ENCODE peak calls at places on chromosomes 11 and 22, in eight cellular contexts. T is HCT116, S is A549, P is endothelial cell of umbilical vein, M is HepG2, C is H1, Y is K562, X is GM12878. Q is an unnamed sample.

GRCh38 chr11:67506426-67507032 is 1.4 kb upstream of the PITPNM1 start:
- DNase-seq in T (no peak), S (no peak), P (no peak), M (no peak), C (no peak), Y (no peak), X (no peak), Q (peak)

GRCh38 chr11:130872961-130873360 is 43.3 kb downstream of the SNX19 start:
- DNase-seq in T (no peak), S (no peak), P (no peak), M (no peak), C (no peak), Y (no peak), X (no peak), Q (no peak)

GRCh38 chr22:48884786-48885185 is 942.9 kb downstream of the BRD1 start:
- DNase-seq in T (no peak), S (no peak), P (no peak), M (no peak), C (no peak), Y (no peak), X (no peak), Q (no peak)

GRCh38 chr11:11989774-11990744 is 18.4 kb downstream of the DKK3 start:
- DNase-seq in T (no peak), S (no peak), P (no peak), M (no peak), C (no peak), Y (no peak), X (no peak), Q (no peak)

GRCh38 chr11:70201876-70202861 is 927 bp upstream of the FADD start:
- DNase-seq in T (no peak), S (no peak), P (no peak), M (no peak), C (no peak), Y (no peak), X (no peak), Q (peak)

GRCh38 chr11:61543606-61544306 is 35.2 kb downstream of the LRRC10B start:
- DNase-seq in T (no peak), S (peak), P (no peak), M (peak), C (no peak), Y (no peak), X (no peak), Q (no peak)

GRCh38 chr22:25689631-25690030 is 52.4 kb upstream of the MYO18B start:
- DNase-seq in T (no peak), S (no peak), P (no peak), M (no peak), C (no peak), Y (no peak), X (no peak), Q (no peak)

GRCh38 chr11:2770556-2771301 is 70.9 kb upstream of the KCNQ1OT1 start:
- DNase-seq in T (no peak), S (no peak), P (no peak), M (no peak), C (peak), Y (no peak), X (no peak), Q (no peak)

GRCh38 chr22:45251828-45252227 is 11.1 kb upstream of the KIAA0930 start:
- DNase-seq in T (no peak), S (no peak), P (no peak), M (no peak), C (no peak), Y (no peak), X (no peak), Q (no peak)

DNA sequence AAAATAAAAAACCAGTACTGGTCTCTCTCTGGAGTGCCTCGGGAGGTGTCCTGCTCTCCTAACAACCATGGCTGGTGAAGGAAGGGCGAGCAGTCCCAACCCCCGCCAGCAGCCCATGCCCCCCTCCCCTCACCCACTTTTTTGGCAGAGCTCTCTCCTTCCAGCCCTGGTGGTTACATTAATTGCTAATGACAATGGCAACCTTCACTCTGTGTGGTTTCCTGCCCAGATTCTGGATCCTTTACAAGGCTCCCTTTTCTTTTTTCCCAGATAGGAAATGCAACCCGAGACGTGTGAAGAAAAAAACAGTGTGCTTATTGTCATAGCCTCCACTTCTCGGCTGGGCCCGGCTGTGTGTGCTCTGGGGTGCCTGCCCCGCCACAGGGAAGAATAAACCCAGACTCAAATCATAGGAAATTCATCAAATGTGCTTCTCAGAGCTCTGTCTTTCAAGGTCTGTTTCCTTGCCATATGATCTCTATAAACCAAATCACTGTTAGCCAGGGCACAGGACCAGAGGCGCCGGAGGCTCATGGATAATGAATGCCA is 513.0 kb downstream of the SOX6 start:
- DNase-seq in T (no peak), S (no peak), P (peak), M (no peak), C (no peak), Y (no peak), X (no peak), Q (no peak)
- TF ChIP-seq MAX in T (no peak), S (no peak), P (no peak), M (no peak), C (no peak), Y (no peak), X (no peak), Q (no peak)

GRCh38 chr11:65616575-65617001 is 1.0 kb downstream of the PCNX3 start:
- DNase-seq in T (no peak), S (no peak), P (no peak), M (peak), C (no peak), Y (peak), X (no peak), Q (no peak)
- TF ChIP-seq POLR2A in T (no peak), S (no peak), P (no peak), M (peak), C (no peak), Y (no peak), X (no peak), Q (no peak)

GRCh38 chr22:43479962-43480361 is 68.1 kb downstream of the MPPED1 start:
- DNase-seq in T (no peak), S (no peak), P (no peak), M (no peak), C (no peak), Y (no peak), X (no peak), Q (peak)
- TF ChIP-seq MAX in T (no peak), S (no peak), P (no peak), M (no peak), C (no peak), Y (no peak), X (no peak), Q (peak)

GRCh38 chr11:64744544-64745218 is 739 bp upstream of the RASGRP2 start:
- DNase-seq in T (no peak), S (no peak), P (no peak), M (no peak), C (peak), Y (peak), X (no peak), Q (peak)

GRCh38 chr11:64746486-64746885 is 2.5 kb upstream of the RASGRP2 start:
- DNase-seq in T (no peak), S (no peak), P (no peak), M (no peak), C (no peak), Y (no peak), X (no peak), Q (peak)

GRCh38 chr11:64745219-64745522 is 1.2 kb upstream of the RASGRP2 start:
- DNase-seq in T (no peak), S (no peak), P (peak), M (no peak), C (peak), Y (peak), X (no peak), Q (peak)

GRCh38 chr11:64743591-64744543 is at the start of gene RASGRP2:
- DNase-seq in T (no peak), S (peak), P (peak), M (peak), C (peak), Y (peak), X (no peak), Q (peak)

GRCh38 chr11:64745523-64746328 is 1.8 kb upstream of the RASGRP2 start:
- DNase-seq in T (no peak), S (peak), P (peak), M (no peak), C (peak), Y (peak), X (no peak), Q (peak)
- TF ChIP-seq POLR2A in T (no peak), S (no peak), P (no peak), M (no peak), C (no peak), Y (peak), X (peak), Q (no peak)

GRCh38 chr11:95592455-95592854 is 197.1 kb downstream of the FAM76B start:
- DNase-seq in T (no peak), S (no peak), P (no peak), M (no peak), C (peak), Y (no peak), X (no peak), Q (no peak)
- TF ChIP-seq MAX in T (no peak), S (no peak), P (no peak), M (no peak), C (no peak), Y (no peak), X (no peak), Q (no peak)

GRCh38 chr22:41948142-41948541 is 1.2 kb upstream of the CENPM start:
- DNase-seq in T (no peak), S (no peak), P (no peak), M (peak), C (no peak), Y (no peak), X (no peak), Q (no peak)

GRCh38 chr22:41947181-41948080 is 479 bp upstream of the CENPM start:
- DNase-seq in T (no peak), S (no peak), P (no peak), M (no peak), C (no peak), Y (peak), X (no peak), Q (no peak)

GRCh38 chr22:41951898-41952474 is at the start of gene SMIM45:
- DNase-seq in T (no peak), S (no peak), P (no peak), M (no peak), C (peak), Y (no peak), X (no peak), Q (no peak)

GRCh38 chr22:41946360-41947180 is at the start of gene CENPM:
- DNase-seq in T (peak), S (peak), P (peak), M (peak), C (peak), Y (peak), X (peak), Q (peak)

DNA sequence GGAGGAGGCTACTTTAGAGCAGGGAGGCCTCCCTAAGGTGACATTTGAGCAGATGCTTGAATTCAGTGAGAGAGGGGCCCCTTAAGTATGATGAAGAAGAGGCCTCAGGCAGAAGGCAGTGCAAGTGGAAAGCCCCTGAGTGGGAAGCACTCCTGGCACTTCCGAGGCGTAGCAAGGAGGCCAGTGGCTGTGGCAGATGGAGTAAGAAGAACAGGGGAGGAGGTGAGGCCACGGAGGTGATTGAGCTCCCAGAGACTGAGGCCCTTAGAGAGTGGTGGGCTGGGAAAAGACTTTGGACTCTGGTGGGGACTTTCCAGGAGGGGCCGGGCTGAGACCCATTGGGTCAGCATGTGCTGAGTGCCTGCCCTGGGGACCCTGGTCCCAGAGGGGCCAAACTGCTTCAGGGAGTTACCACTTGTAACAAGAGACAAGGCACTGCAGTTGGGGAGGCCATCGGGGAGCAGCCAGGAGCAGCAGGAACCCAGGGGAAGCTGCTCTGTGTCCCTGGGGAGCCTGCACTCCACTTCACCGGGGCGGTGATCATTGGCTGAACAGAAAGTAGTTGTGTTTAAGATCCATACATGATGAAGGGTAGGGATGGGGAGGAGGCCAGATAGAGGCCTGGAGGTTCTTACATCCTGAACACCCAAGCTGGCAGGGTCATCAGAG is 2.5 kb upstream of the CENPM start:
- DNase-seq in T (no peak), S (no peak), P (no peak), M (no peak), C (no peak), Y (no peak), X (no peak), Q (peak)
- TF ChIP-seq POLR2A in T (no peak), S (no peak), P (no peak), M (no peak), C (no peak), Y (no peak), X (peak), Q (no peak)

GRCh38 chr11:74141908-74142307 is 28.9 kb downstream of the C2CD3 start:
- DNase-seq in T (no peak), S (no peak), P (no peak), M (no peak), C (no peak), Y (no peak), X (no peak), Q (no peak)

GRCh38 chr11:74144592-74144991 is 26.2 kb downstream of the C2CD3 start:
- DNase-seq in T (no peak), S (no peak), P (no peak), M (no peak), C (no peak), Y (no peak), X (no peak), Q (no peak)

GRCh38 chr11:74139151-74139918 is 31.5 kb downstream of the C2CD3 start:
- DNase-seq in T (no peak), S (no peak), P (no peak), M (no peak), C (no peak), Y (no peak), X (no peak), Q (no peak)

GRCh38 chr11:74141274-74141695 is 29.5 kb downstream of the C2CD3 start:
- DNase-seq in T (no peak), S (no peak), P (peak), M (peak), C (no peak), Y (no peak), X (no peak), Q (no peak)

DNA sequence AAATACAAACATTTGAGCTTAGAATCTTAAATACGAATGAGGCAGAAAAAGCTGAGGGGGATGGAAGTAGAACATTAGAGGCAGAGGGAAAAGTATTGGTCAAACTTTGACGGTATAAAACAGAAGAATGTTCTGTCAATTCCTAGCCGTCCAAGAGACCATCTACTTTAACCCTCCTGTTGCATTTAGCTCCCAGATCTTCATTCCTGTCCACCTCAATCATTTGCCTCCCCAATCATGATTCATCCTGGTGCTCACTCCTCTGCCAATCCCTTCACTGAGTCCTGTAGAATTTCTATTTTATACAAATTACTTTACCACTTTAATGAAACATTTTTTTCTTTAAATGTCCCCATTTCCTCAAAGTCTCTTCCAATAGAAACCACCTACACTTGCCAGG is 28.2 kb downstream of the C2CD3 start:
- DNase-seq in T (no peak), S (no peak), P (no peak), M (no peak), C (no peak), Y (no peak), X (no peak), Q (no peak)
- TF ChIP-seq MAX in T (no peak), S (no peak), P (no peak), M (no peak), C (no peak), Y (no peak), X (no peak), Q (no peak)

DNA sequence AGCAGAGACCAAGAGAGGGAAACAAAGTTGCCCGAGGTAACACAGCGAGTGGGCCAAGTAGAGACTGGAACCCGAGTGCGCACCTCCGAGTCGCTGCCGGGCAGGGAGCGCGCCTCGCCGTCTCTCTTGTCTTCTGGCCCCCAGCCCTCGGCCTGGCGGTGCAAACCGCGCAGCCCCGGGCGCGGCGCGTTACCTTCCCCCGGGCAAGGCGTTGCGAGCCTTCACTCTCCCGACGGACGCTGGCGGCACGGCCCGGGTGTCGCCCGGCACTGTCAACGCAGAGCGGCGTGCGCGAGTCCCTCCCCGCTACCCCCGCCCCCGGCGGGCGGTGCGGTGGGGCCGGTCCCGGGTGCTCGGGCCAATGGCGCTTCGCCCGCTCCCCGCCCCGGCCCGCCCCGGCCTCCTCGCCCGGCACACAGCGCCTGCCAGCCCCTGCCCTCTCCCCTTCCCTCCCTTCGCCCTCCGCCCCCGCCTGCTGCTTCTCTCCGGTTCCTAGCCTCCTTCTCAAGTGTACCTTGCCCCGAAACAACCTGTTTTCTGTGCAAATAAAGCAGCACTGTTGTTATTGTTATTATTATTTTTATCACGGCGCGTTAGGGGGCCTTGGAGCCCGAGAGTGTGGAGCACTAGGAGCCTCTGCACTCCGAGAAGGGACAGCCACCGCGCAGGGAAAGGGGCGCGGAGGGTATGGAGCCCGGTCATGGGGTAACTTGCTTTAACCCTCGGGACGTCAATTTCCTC is at the start of gene SYTL2:
- DNase-seq in T (no peak), S (peak), P (peak), M (peak), C (peak), Y (peak), X (no peak), Q (peak)
- TF ChIP-seq POLR2A in T (peak), S (peak), P (no peak), M (no peak), C (no peak), Y (no peak), X (no peak), Q (no peak)